ENCODE peak calls at places on chromosomes 12 and 14, in nine cellular contexts. H is HEK293T, J is RKO, V is B cell, X is NCI-H1417, Z is NCI-H345, P is gastrocnemius medialis, C is HFF-Myc, T is endodermal cell. Y is an unnamed sample.
A peak's percentile ranks its signal among the peaks of the same experiment; 100 is the strongest.

GRCh38 chr14:95150910-95151309 is 6.4 kb downstream of the DICER1 start:
- DNase-seq in H (no peak), J (no peak), V (no peak), X (no peak), Z (no peak), P (no peak), C (no peak), T (no peak), Y (no peak)

GRCh38 chr12:110102255-110102654 is 21.9 kb upstream of the IFT81 start:
- DNase-seq in H (peak; percentile 70), J (peak; percentile 83), V (no peak), X (peak; percentile 23), Z (peak; percentile 27), P (peak; percentile 65), C (no peak), T (peak; percentile 98), Y (peak; percentile 43)

GRCh38 chr12:3054374-3054773 is 22.8 kb upstream of the TSPAN9 start:
- DNase-seq in H (no peak), J (no peak), V (no peak), X (no peak), Z (no peak), P (no peak), C (no peak), T (no peak), Y (no peak)

GRCh38 chr14:91328313-91329050 is 84.0 kb upstream of the GPR68 start:
- DNase-seq in H (no peak), J (no peak), V (no peak), X (no peak), Z (no peak), P (no peak), C (no peak), T (no peak), Y (no peak)

GRCh38 chr12:7608184-7608911 is 57.4 kb downstream of the APOBEC1 start:
- DNase-seq in H (no peak), J (no peak), V (no peak), X (no peak), Z (no peak), P (no peak), C (no peak), T (no peak), Y (no peak)

GRCh38 chr12:15163001-15163400 is 58.2 kb downstream of the RERG start:
- DNase-seq in H (no peak), J (no peak), V (no peak), X (peak; percentile 16), Z (no peak), P (no peak), C (no peak), T (no peak), Y (no peak)

GRCh38 chr14:96098309-96098998 is 59.3 kb downstream of the C14orf132 start:
- DNase-seq in H (peak; percentile 57), J (peak; percentile 40), V (no peak), X (peak; percentile 81), Z (peak; percentile 83), P (no peak), C (peak; percentile 60), T (peak; percentile 91), Y (peak; percentile 53)

GRCh38 chr12:5428332-5429221 is 3.3 kb upstream of the NTF3 start:
- DNase-seq in H (no peak), J (peak; percentile 8), V (no peak), X (peak; percentile 52), Z (peak; percentile 19), P (no peak), C (no peak), T (peak; percentile 88), Y (no peak)

GRCh38 chr12:19316420-19316819 is 122.9 kb upstream of the AEBP2 start:
- DNase-seq in H (no peak), J (peak; percentile 15), V (no peak), X (no peak), Z (no peak), P (no peak), C (no peak), T (no peak), Y (no peak)

GRCh38 chr12:34358198-34358597 is 335.9 kb downstream of the ALG10 start:
- DNase-seq in H (no peak), J (no peak), V (no peak), X (no peak), Z (no peak), P (no peak), C (no peak), T (no peak), Y (no peak)

GRCh38 chr12:38370311-38370710 is 53.7 kb downstream of the ALG10B start:
- DNase-seq in H (no peak), J (no peak), V (no peak), X (no peak), Z (no peak), P (no peak), C (no peak), T (no peak), Y (no peak)

GRCh38 chr14:96824283-96824682 is 27.1 kb downstream of the VRK1 start:
- DNase-seq in H (no peak), J (peak; percentile 12), V (no peak), X (no peak), Z (no peak), P (no peak), C (peak; percentile 9), T (no peak), Y (no peak)

GRCh38 chr12:101276433-101276832 is 3.5 kb upstream of the UTP20 start:
- DNase-seq in H (no peak), J (no peak), V (no peak), X (no peak), Z (no peak), P (no peak), C (no peak), T (no peak), Y (no peak)

GRCh38 chr12:52413787-52414345 is 7.7 kb upstream of the KRT82 start:
- DNase-seq in H (no peak), J (no peak), V (no peak), X (no peak), Z (no peak), P (no peak), C (no peak), T (peak; percentile 83), Y (no peak)

GRCh38 chr12:3310271-3311026 is 180.6 kb upstream of the PRMT8 start:
- DNase-seq in H (no peak), J (no peak), V (no peak), X (no peak), Z (peak; percentile 73), P (no peak), C (no peak), T (no peak), Y (peak; percentile 36)

GRCh38 chr12:52977195-52977594 is 28.3 kb downstream of the KRT18 start:
- DNase-seq in H (no peak), J (no peak), V (no peak), X (no peak), Z (no peak), P (no peak), C (no peak), T (peak; percentile 65), Y (no peak)

GRCh38 chr14:75141967-75142366 is 15.1 kb upstream of the NEK9 start:
- DNase-seq in H (peak; percentile 25), J (no peak), V (no peak), X (peak; percentile 8), Z (peak; percentile 3), P (no peak), C (no peak), T (no peak), Y (no peak)

GRCh38 chr12:29521951-29522350 is 24.5 kb upstream of the OVCH1 start:
- DNase-seq in H (no peak), J (no peak), V (no peak), X (no peak), Z (no peak), P (no peak), C (no peak), T (no peak), Y (no peak)

GRCh38 chr14:77590845-77591506 is 25.5 kb downstream of the SPTLC2 start:
- DNase-seq in H (no peak), J (no peak), V (no peak), X (no peak), Z (no peak), P (no peak), C (no peak), T (no peak), Y (no peak)

GRCh38 chr12:124261885-124262284 is 33.0 kb upstream of the RFLNA start:
- DNase-seq in H (no peak), J (no peak), V (no peak), X (no peak), Z (no peak), P (no peak), C (no peak), T (no peak), Y (no peak)

GRCh38 chr14:51540364-51540763 is 111.3 kb upstream of the FRMD6 start:
- DNase-seq in H (no peak), J (no peak), V (no peak), X (no peak), Z (no peak), P (no peak), C (no peak), T (no peak), Y (no peak)

GRCh38 chr12:98440165-98440581 is 75.2 kb upstream of the TMPO start:
- DNase-seq in H (no peak), J (no peak), V (no peak), X (no peak), Z (no peak), P (peak; percentile 54), C (peak; percentile 56), T (no peak), Y (no peak)